ENCODE peak calls at places on chromosome 1, in nine cellular contexts. One of them, this sample, is unnamed.

GRCh38 chr1:37932759-37933158 is 14.1 kb downstream of the INPP5B start:
- DNase-seq in GM20000: peak
- DNase-seq in heart left ventricle: no peak
- DNase-seq in astrocyte of the spinal cord: peak
- DNase-seq in progenitor cell of endocrine pancreas: no peak
- DNase-seq in adrenal gland: peak
- DNase-seq in stromal cell of bone marrow: peak
- DNase-seq in ELR: peak
- DNase-seq in endothelial cell: no peak
- DNase-seq in this sample: no peak

GRCh38 chr1:16718908-16719533 is 21.3 kb upstream of the RNU1-4 start:
- DNase-seq in GM20000: peak
- DNase-seq in heart left ventricle: no peak
- DNase-seq in astrocyte of the spinal cord: no peak
- DNase-seq in progenitor cell of endocrine pancreas: no peak
- DNase-seq in adrenal gland: no peak
- DNase-seq in stromal cell of bone marrow: no peak
- DNase-seq in ELR: no peak
- DNase-seq in endothelial cell: peak
- DNase-seq in this sample: no peak

GRCh38 chr1:155479205-155479604 is 83.4 kb downstream of the ASH1L start:
- DNase-seq in GM20000: no peak
- DNase-seq in heart left ventricle: no peak
- DNase-seq in astrocyte of the spinal cord: peak
- DNase-seq in progenitor cell of endocrine pancreas: no peak
- DNase-seq in adrenal gland: no peak
- DNase-seq in stromal cell of bone marrow: no peak
- DNase-seq in ELR: peak
- DNase-seq in endothelial cell: no peak
- DNase-seq in this sample: no peak

GRCh38 chr1:186974774-186975181 is 146.0 kb downstream of the PLA2G4A start:
- DNase-seq in GM20000: no peak
- DNase-seq in heart left ventricle: no peak
- DNase-seq in astrocyte of the spinal cord: peak
- DNase-seq in progenitor cell of endocrine pancreas: no peak
- DNase-seq in adrenal gland: no peak
- DNase-seq in stromal cell of bone marrow: peak
- DNase-seq in ELR: peak
- DNase-seq in endothelial cell: no peak
- DNase-seq in this sample: peak

GRCh38 chr1:100183370-100183769 is 5.3 kb upstream of the LRRC39 start:
- DNase-seq in GM20000: no peak
- DNase-seq in heart left ventricle: no peak
- DNase-seq in astrocyte of the spinal cord: no peak
- DNase-seq in progenitor cell of endocrine pancreas: no peak
- DNase-seq in adrenal gland: no peak
- DNase-seq in stromal cell of bone marrow: no peak
- DNase-seq in ELR: no peak
- DNase-seq in endothelial cell: no peak
- DNase-seq in this sample: no peak

GRCh38 chr1:166132496-166132895 is 34.3 kb downstream of the FAM78B start:
- DNase-seq in GM20000: no peak
- DNase-seq in heart left ventricle: no peak
- DNase-seq in astrocyte of the spinal cord: no peak
- DNase-seq in progenitor cell of endocrine pancreas: no peak
- DNase-seq in adrenal gland: no peak
- DNase-seq in stromal cell of bone marrow: no peak
- DNase-seq in ELR: no peak
- DNase-seq in endothelial cell: no peak
- DNase-seq in this sample: no peak

GRCh38 chr1:42730988-42731387 is 9.0 kb downstream of the CLDN19 start:
- DNase-seq in GM20000: peak
- DNase-seq in heart left ventricle: no peak
- DNase-seq in astrocyte of the spinal cord: no peak
- DNase-seq in progenitor cell of endocrine pancreas: no peak
- DNase-seq in adrenal gland: no peak
- DNase-seq in stromal cell of bone marrow: no peak
- DNase-seq in ELR: no peak
- DNase-seq in endothelial cell: no peak
- DNase-seq in this sample: no peak

GRCh38 chr1:169115891-169116585 is 9.5 kb downstream of the ATP1B1 start:
- DNase-seq in GM20000: peak
- DNase-seq in heart left ventricle: peak
- DNase-seq in astrocyte of the spinal cord: no peak
- DNase-seq in progenitor cell of endocrine pancreas: no peak
- DNase-seq in adrenal gland: peak
- DNase-seq in stromal cell of bone marrow: no peak
- DNase-seq in ELR: no peak
- DNase-seq in endothelial cell: no peak
- DNase-seq in this sample: peak

GRCh38 chr1:11285883-11286734 is 13.1 kb downstream of the UBIAD1 start:
- DNase-seq in GM20000: no peak
- DNase-seq in heart left ventricle: no peak
- DNase-seq in astrocyte of the spinal cord: peak
- DNase-seq in progenitor cell of endocrine pancreas: no peak
- DNase-seq in adrenal gland: no peak
- DNase-seq in stromal cell of bone marrow: no peak
- DNase-seq in ELR: no peak
- DNase-seq in endothelial cell: no peak
- DNase-seq in this sample: peak

GRCh38 chr1:22053018-22053860 is 730 bp downstream of the CDC42 start:
- DNase-seq in GM20000: peak
- DNase-seq in heart left ventricle: peak
- DNase-seq in astrocyte of the spinal cord: peak
- DNase-seq in progenitor cell of endocrine pancreas: peak
- DNase-seq in adrenal gland: peak
- DNase-seq in stromal cell of bone marrow: peak
- DNase-seq in ELR: peak
- DNase-seq in endothelial cell: peak
- DNase-seq in this sample: peak

GRCh38 chr1:218421531-218421930 is 76.4 kb downstream of the TGFB2 start:
- DNase-seq in GM20000: no peak
- DNase-seq in heart left ventricle: no peak
- DNase-seq in astrocyte of the spinal cord: no peak
- DNase-seq in progenitor cell of endocrine pancreas: no peak
- DNase-seq in adrenal gland: no peak
- DNase-seq in stromal cell of bone marrow: no peak
- DNase-seq in ELR: peak
- DNase-seq in endothelial cell: no peak
- DNase-seq in this sample: no peak

GRCh38 chr1:109767596-109768334 is 4.0 kb upstream of the EPS8L3 start:
- DNase-seq in GM20000: no peak
- DNase-seq in heart left ventricle: no peak
- DNase-seq in astrocyte of the spinal cord: no peak
- DNase-seq in progenitor cell of endocrine pancreas: no peak
- DNase-seq in adrenal gland: no peak
- DNase-seq in stromal cell of bone marrow: no peak
- DNase-seq in ELR: no peak
- DNase-seq in endothelial cell: no peak
- DNase-seq in this sample: no peak

GRCh38 chr1:37481289-37482003 is 7.1 kb downstream of the ZC3H12A start:
- DNase-seq in GM20000: no peak
- DNase-seq in heart left ventricle: no peak
- DNase-seq in astrocyte of the spinal cord: no peak
- DNase-seq in progenitor cell of endocrine pancreas: no peak
- DNase-seq in adrenal gland: peak
- DNase-seq in stromal cell of bone marrow: no peak
- DNase-seq in ELR: no peak
- DNase-seq in endothelial cell: no peak
- DNase-seq in this sample: no peak

GRCh38 chr1:18946550-18947381 is 9.7 kb downstream of the IFFO2 start:
- DNase-seq in GM20000: no peak
- DNase-seq in heart left ventricle: no peak
- DNase-seq in astrocyte of the spinal cord: no peak
- DNase-seq in progenitor cell of endocrine pancreas: no peak
- DNase-seq in adrenal gland: no peak
- DNase-seq in stromal cell of bone marrow: no peak
- DNase-seq in ELR: no peak
- DNase-seq in endothelial cell: no peak
- DNase-seq in this sample: no peak

GRCh38 chr1:29546496-29546895 is 310.2 kb downstream of the PTPRU start:
- DNase-seq in GM20000: no peak
- DNase-seq in heart left ventricle: no peak
- DNase-seq in astrocyte of the spinal cord: no peak
- DNase-seq in progenitor cell of endocrine pancreas: no peak
- DNase-seq in adrenal gland: no peak
- DNase-seq in stromal cell of bone marrow: no peak
- DNase-seq in ELR: no peak
- DNase-seq in endothelial cell: no peak
- DNase-seq in this sample: no peak

This sample was measured in cardiac muscle cell.